ENCODE peak calls at places on chromosome 2, in seven cellular contexts. Y is brain microvascular endothelial cell, O is lower lobe of right lung, V is left lung, P is gastrocnemius medialis, J is adrenal gland, H is thyroid gland. G is an unnamed sample. For H3K36me3, the result is how much of the 10 kb centered on the place peaks cover.

GRCh38 chr2:148675708-148676107 is 31.2 kb downstream of the EPC2 start:
- DNase-seq in Y (no peak), O (no peak), V (no peak), P (no peak), J (no peak), H (no peak), G (no peak)

GRCh38 chr2:119259296-119259860 is 35.7 kb downstream of the STEAP3 start:
- DNase-seq in Y (no peak), O (no peak), V (no peak), P (no peak), J (no peak), H (no peak), G (no peak)

GRCh38 chr2:1995584-1995983 is 251.3 kb upstream of the PXDN start:
- DNase-seq in Y (no peak), O (no peak), V (no peak), P (no peak), J (no peak), H (no peak), G (no peak)

GRCh38 chr2:26581266-26581990 is 59.7 kb downstream of the CIB4 start:
- DNase-seq in Y (no peak), O (no peak), V (no peak), P (no peak), J (no peak), H (no peak), G (no peak)

GRCh38 chr2:20576598-20577115 is 74.2 kb downstream of the HS1BP3 start:
- DNase-seq in Y (no peak), O (no peak), V (no peak), P (no peak), J (no peak), H (no peak), G (no peak)

GRCh38 chr2:70084973-70085710 is 2.1 kb upstream of the PCBP1 start:
- DNase-seq in Y (no peak), O (no peak), V (no peak), P (peak), J (no peak), H (peak), G (no peak)

GRCh38 chr2:232896700-232897385 is 26.8 kb downstream of the SNORC start:
- DNase-seq in Y (no peak), O (no peak), V (peak), P (no peak), J (no peak), H (no peak), G (no peak)

GRCh38 chr2:189851174-189851826 is 67.0 kb downstream of the PMS1 start:
- DNase-seq in Y (no peak), O (no peak), V (no peak), P (no peak), J (no peak), H (no peak), G (no peak)

GRCh38 chr2:221514305-221515040 is 57.6 kb downstream of the EPHA4 start:
- DNase-seq in Y (no peak), O (no peak), V (no peak), P (no peak), J (no peak), H (no peak), G (peak)

GRCh38 chr2:233098615-233099014 is 38.5 kb downstream of the INPP5D start:
- DNase-seq in Y (no peak), O (no peak), V (no peak), P (no peak), J (no peak), H (peak), G (no peak)

GRCh38 chr2:36949845-36950244 is 16.5 kb downstream of the STRN start:
- DNase-seq in Y (no peak), O (no peak), V (no peak), P (no peak), J (no peak), H (no peak), G (no peak)

GRCh38 chr2:46943881-46944798 is 28.5 kb upstream of the MCFD2 start:
- DNase-seq in Y (no peak), O (no peak), V (no peak), P (no peak), J (no peak), H (no peak), G (no peak)

GRCh38 chr2:18891598-18892345 is 302.4 kb upstream of the NT5C1B start:
- DNase-seq in Y (no peak), O (no peak), V (no peak), P (no peak), J (no peak), H (no peak), G (no peak)

GRCh38 chr2:65057391-65058052 is 1.3 kb downstream of the CEP68 start:
- DNase-seq in Y (no peak), O (no peak), V (no peak), P (no peak), J (no peak), H (no peak), G (no peak)

GRCh38 chr2:190896477-190896876 is 15.9 kb downstream of the GLS start:
- DNase-seq in Y (peak), O (no peak), V (no peak), P (no peak), J (no peak), H (no peak), G (no peak)

GRCh38 chr2:144747571-144747970 is 227.7 kb upstream of the ZEB2 start:
- DNase-seq in Y (no peak), O (no peak), V (no peak), P (no peak), J (no peak), H (no peak), G (no peak)

GRCh38 chr2:236240228-236240990 is 23.8 kb downstream of the ASB18 start:
- DNase-seq in Y (peak), O (no peak), V (no peak), P (peak), J (no peak), H (no peak), G (no peak)

GRCh38 chr2:135162377-135162776 is 110.3 kb downstream of the RAB3GAP1 start:
- DNase-seq in Y (no peak), O (no peak), V (no peak), P (no peak), J (no peak), H (no peak), G (no peak)

GRCh38 chr2:135154962-135155361 is 102.9 kb downstream of the RAB3GAP1 start:
- DNase-seq in Y (no peak), O (no peak), V (no peak), P (no peak), J (no peak), H (no peak), G (no peak)

GRCh38 chr2:135163306-135163705 is 111.2 kb downstream of the RAB3GAP1 start:
- DNase-seq in Y (no peak), O (no peak), V (no peak), P (no peak), J (no peak), H (no peak), G (no peak)

GRCh38 chr2:135159191-135159590 is 107.1 kb downstream of the RAB3GAP1 start:
- DNase-seq in Y (no peak), O (no peak), V (no peak), P (no peak), J (no peak), H (no peak), G (no peak)

DNA sequence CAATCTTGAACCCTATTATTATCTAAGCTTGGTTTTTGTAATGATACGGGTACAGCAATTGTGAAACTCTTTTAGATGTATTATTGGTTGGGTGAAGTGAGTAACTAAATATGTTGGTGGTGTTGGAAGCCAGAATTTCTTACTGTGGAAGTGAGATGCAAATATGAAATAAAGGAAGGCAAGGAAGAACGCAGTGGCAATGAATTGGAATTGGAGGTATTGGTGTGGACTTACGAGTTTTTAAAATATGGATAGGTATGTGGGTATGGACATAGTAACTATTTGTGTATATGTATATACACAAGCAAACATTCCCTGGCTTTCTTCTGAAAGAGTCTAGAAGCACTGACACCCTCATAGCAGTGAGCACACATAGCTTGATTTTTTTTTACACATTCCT is 105.8 kb downstream of the RAB3GAP1 start:
- DNase-seq in Y (no peak), O (no peak), V (no peak), P (no peak), J (no peak), H (no peak), G (no peak)
- H3K36me3 ChIP-seq in Y (under half), O (half or more), V (half or more), P (under half), J (under half), H (under half), G (under half)

DNA sequence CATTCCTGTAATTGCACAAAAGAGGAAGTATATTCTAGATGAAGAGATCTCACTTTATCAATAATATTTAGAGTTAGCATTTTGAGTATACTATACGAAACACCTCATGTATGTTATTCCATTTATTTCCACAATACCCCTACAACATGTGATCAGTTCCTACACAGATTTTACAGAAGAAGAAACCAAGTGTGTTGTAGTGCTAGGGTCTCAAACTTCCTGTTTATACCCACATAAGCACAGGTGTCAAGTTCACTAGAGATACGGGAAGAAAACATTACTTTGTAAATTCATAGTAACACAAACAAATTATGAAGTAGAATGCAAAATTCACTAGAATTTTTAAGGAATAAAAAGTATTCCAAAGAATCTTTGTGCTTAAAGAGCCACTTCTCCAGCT is 46.4 kb downstream of the KCTD18 start:
- DNase-seq in Y (no peak), O (no peak), V (no peak), P (no peak), J (no peak), H (no peak), G (no peak)
- H3K36me3 ChIP-seq in Y (under half), O (under half), V (under half), P (under half), J (under half), H (under half), G (under half)

GRCh38 chr2:122389694-122390093 is 634.2 kb downstream of the TSN start:
- DNase-seq in Y (no peak), O (no peak), V (no peak), P (no peak), J (no peak), H (no peak), G (no peak)
- H3K36me3 ChIP-seq in Y (under half), O (under half), V (under half), P (under half), J (under half), H (under half), G (under half)

GRCh38 chr2:197555467-197555866 is 39.6 kb downstream of the MOB4 start:
- DNase-seq in Y (no peak), O (no peak), V (no peak), P (no peak), J (no peak), H (no peak), G (no peak)
- H3K36me3 ChIP-seq in Y (under half), O (half or more), V (half or more), P (under half), J (under half), H (under half), G (under half)

DNA sequence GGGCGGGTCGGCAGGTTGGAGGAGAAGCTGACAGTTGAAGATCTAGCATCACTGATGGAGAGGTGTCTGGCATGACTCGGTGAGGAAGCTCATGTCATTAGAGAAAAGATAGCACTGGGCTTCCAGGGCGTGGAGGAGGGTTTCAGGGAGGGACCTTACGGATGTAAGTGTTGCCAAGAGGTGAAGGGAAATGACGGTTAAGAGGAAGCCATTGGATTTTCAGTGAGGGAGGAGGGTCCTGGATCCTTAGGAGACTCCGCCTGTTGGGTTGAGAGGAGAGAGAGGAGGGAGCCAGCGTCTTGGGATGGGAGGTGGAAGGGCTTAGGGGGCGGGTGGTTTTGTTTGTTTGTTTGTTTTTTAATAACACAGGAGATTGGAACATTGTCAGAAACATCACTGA is 103.2 kb downstream of the WDSUB1 start:
- DNase-seq in Y (no peak), O (no peak), V (no peak), P (no peak), J (no peak), H (no peak), G (no peak)
- H3K36me3 ChIP-seq in Y (half or more), O (half or more), V (half or more), P (under half), J (under half), H (under half), G (under half)

DNA sequence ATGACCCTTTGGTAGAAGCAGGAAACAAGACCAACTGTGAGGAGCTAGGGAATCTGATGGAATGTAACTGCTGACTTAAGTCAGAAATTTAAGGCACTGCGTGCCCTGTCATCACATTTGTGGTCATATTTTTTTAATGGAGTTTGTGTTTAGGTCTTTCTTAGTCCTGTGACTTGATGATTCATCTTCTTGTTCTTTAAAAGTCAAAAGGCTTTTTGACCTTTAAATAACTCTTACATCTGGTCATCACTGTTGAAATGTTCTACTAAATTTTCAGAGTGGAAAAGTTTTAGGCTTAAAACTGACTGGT is 36.4 kb upstream of the ARMC9 start:
- DNase-seq in Y (peak), O (no peak), V (no peak), P (no peak), J (peak), H (no peak), G (no peak)
- H3K36me3 ChIP-seq in Y (under half), O (half or more), V (half or more), P (under half), J (under half), H (under half), G (under half)

GRCh38 chr2:128158171-128158570 is 67.2 kb downstream of the UGGT1 start:
- DNase-seq in Y (no peak), O (peak), V (no peak), P (no peak), J (no peak), H (no peak), G (no peak)
- H3K36me3 ChIP-seq in Y (under half), O (half or more), V (half or more), P (under half), J (under half), H (under half), G (under half)

DNA sequence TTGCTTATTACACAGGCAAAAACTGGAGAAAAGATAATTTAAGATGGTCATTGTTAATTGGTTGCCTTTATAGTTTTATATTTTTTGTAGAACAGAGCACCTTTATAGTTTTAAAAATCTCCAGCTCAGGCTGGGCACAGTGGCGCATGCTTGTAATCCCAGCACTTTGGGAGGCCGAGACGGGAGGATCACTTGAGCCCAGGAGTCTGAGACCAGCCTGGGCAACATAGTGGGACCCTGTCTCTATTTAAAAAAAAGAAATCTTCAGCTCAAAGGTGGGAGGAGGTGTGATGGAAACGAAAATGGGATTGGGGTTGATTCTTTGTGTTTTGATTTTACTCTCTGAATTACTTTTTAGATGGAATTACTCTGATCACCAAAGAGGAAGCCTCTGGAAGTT is 85.4 kb downstream of the XRCC5 start:
- DNase-seq in Y (no peak), O (no peak), V (no peak), P (no peak), J (no peak), H (no peak), G (no peak)
- H3K36me3 ChIP-seq in Y (under half), O (half or more), V (half or more), P (under half), J (under half), H (under half), G (under half)

G was measured in uterus.